ENCODE peak calls at places on chromosomes 6 and 20, in nine cellular contexts. L is Caki2; I is skeletal muscle cell; U is HFF-Myc; K is stimulated activated CD4-positive, alpha-beta T cell treated with anti-CD3 and anti-CD28 coated beads, Interleukin-15, amount 100 ng/mL, for 1 hour; B is OCI-LY7; H is H9; Z is hippocampal formation; M is substantia nigra. N is an unnamed sample.

GRCh38 chr6:105428342-105428957 is 25.6 kb upstream of the PREP start:
- DNase-seq in L (peak), I (peak), U (no peak), K (no peak), B (no peak), H (no peak), Z (no peak), M (no peak), N (no peak)

GRCh38 chr20:23857954-23858565 is 21.5 kb downstream of the CST5 start:
- DNase-seq in L (peak), I (no peak), U (no peak), K (no peak), B (no peak), H (peak), Z (no peak), M (no peak), N (no peak)

GRCh38 chr6:109449064-109449788 is 6.3 kb downstream of the MICAL1 start:
- DNase-seq in L (no peak), I (no peak), U (no peak), K (no peak), B (no peak), H (no peak), Z (no peak), M (no peak), N (no peak)

GRCh38 chr6:85675030-85675819 is 32.5 kb upstream of the SYNCRIP start:
- DNase-seq in L (peak), I (peak), U (no peak), K (no peak), B (peak), H (peak), Z (no peak), M (no peak), N (no peak)

GRCh38 chr6:38020593-38020992 is 201.1 kb downstream of the ZFAND3 start:
- DNase-seq in L (no peak), I (no peak), U (no peak), K (no peak), B (no peak), H (no peak), Z (no peak), M (no peak), N (no peak)

GRCh38 chr20:54479138-54479906 is 3.9 kb downstream of the DOK5 start:
- DNase-seq in L (peak), I (no peak), U (no peak), K (no peak), B (no peak), H (peak), Z (no peak), M (no peak), N (no peak)

GRCh38 chr20:23161968-23162696 is 76.0 kb upstream of the CD93 start:
- DNase-seq in L (peak), I (peak), U (no peak), K (no peak), B (no peak), H (peak), Z (no peak), M (no peak), N (peak)

GRCh38 chr6:31005249-31006020 is 4.8 kb upstream of the MUC22 start:
- DNase-seq in L (no peak), I (no peak), U (no peak), K (no peak), B (no peak), H (no peak), Z (no peak), M (no peak), N (no peak)

GRCh38 chr6:69865126-69865525 is 1.2 kb upstream of the COL19A1 start:
- DNase-seq in L (no peak), I (peak), U (peak), K (no peak), B (no peak), H (no peak), Z (no peak), M (no peak), N (no peak)

GRCh38 chr6:6003334-6004146 is 3.2 kb downstream of the NRN1 start:
- DNase-seq in L (no peak), I (no peak), U (no peak), K (no peak), B (no peak), H (peak), Z (no peak), M (no peak), N (peak)

N was measured in left cardiac atrium.